ENCODE peak calls at places on chromosome 10, in seven cellular contexts. L, M, G, W, F, T and R are unnamed samples.

GRCh38 chr10:122349758-122350355 is 24.7 kb upstream of the PLEKHA1 start:
- DNase-seq in F (no peak), L (no peak), G (no peak), T (no peak), M (no peak), W (no peak), R (no peak)

GRCh38 chr10:3166496-3167290 is 5.9 kb downstream of the PITRM1 start:
- DNase-seq in M (no peak), F (no peak), L (no peak), T (no peak), W (no peak), G (no peak), R (no peak)

GRCh38 chr10:73586583-73586984 is 4.6 kb downstream of the USP54 start:
- DNase-seq in W (peak; percentile 21), M (peak; percentile 62), L (no peak), T (peak; percentile 45), F (no peak), G (no peak), R (no peak)

GRCh38 chr10:69335063-69335587 is 56.8 kb downstream of the HK1 start:
- DNase-seq in L (no peak), F (peak; percentile 72), G (peak; percentile 76), W (no peak), M (no peak), T (peak; percentile 64), R (no peak)

GRCh38 chr10:62047960-62048383 is 146.5 kb downstream of the ARID5B start:
- DNase-seq in F (no peak), L (no peak), T (no peak), M (no peak), W (no peak), G (no peak), R (no peak)

GRCh38 chr10:8146650-8147049 is 92.2 kb downstream of the GATA3 start:
- DNase-seq in L (peak; percentile 57), G (no peak), F (no peak), T (no peak), M (no peak), W (no peak), R (no peak)

GRCh38 chr10:29634764-29635625 is at the start of gene SVIL:
- DNase-seq in F (peak; percentile 64), M (peak; percentile 18), T (peak; percentile 81), L (peak; percentile 61), G (peak; percentile 73), W (no peak), R (no peak)

GRCh38 chr10:31207636-31208035 is 111.4 kb upstream of the ZEB1 start:
- DNase-seq in T (no peak), L (no peak), F (no peak), M (no peak), W (no peak), G (no peak), R (no peak)

GRCh38 chr10:46539596-46540411 is 16.7 kb downstream of the GPRIN2 start:
- DNase-seq in M (peak; percentile 27), L (no peak), W (peak; percentile 55), F (no peak), T (no peak), G (peak; percentile 32), R (no peak)

GRCh38 chr10:71285180-71285545 is 33.9 kb upstream of the SLC29A3 start:
- DNase-seq in F (no peak), W (no peak), L (peak; percentile 66), T (no peak), M (peak; percentile 48), G (no peak), R (peak; percentile 26)

GRCh38 chr10:70617798-70618568 is 15.4 kb upstream of the PRF1 start:
- DNase-seq in M (no peak), G (no peak), F (no peak), T (no peak), L (no peak), W (peak; percentile 7), R (no peak)

GRCh38 chr10:24872049-24872789 is 80.2 kb downstream of the PRTFDC1 start:
- DNase-seq in M (no peak), L (no peak), G (no peak), F (no peak), T (no peak), W (no peak), R (no peak)

GRCh38 chr10:52871191-52871843 is 98.7 kb upstream of the MBL2 start:
- DNase-seq in F (no peak), W (no peak), M (no peak), T (no peak), L (no peak), G (no peak), R (no peak)

GRCh38 chr10:11086177-11086576 is 68.5 kb downstream of the CELF2 start:
- DNase-seq in M (no peak), T (peak; percentile 65), L (no peak), F (peak; percentile 63), W (no peak), G (no peak), R (no peak)

GRCh38 chr10:31939797-31940708 is 11.4 kb upstream of the ARHGAP12 start:
- DNase-seq in F (no peak), W (no peak), M (no peak), G (no peak), L (peak; percentile 24), T (no peak), R (no peak)

GRCh38 chr10:15433850-15434537 is 62.9 kb upstream of the FAM171A1 start:
- DNase-seq in T (peak; percentile 57), L (peak; percentile 37), F (no peak), G (no peak), M (peak; percentile 40), W (peak; percentile 36), R (no peak)

GRCh38 chr10:104308439-104308903 is 29.8 kb downstream of the ITPRIP start:
- DNase-seq in M (no peak), W (no peak), G (no peak), L (no peak), T (no peak), F (no peak), R (no peak)

GRCh38 chr10:59362991-59363390 is 642 bp upstream of the FAM13C start:
- DNase-seq in T (peak; percentile 77), L (peak; percentile 30), F (peak; percentile 67), W (no peak), M (peak; percentile 65), G (peak; percentile 40), R (no peak)

GRCh38 chr10:122499491-122499941 is 38.2 kb downstream of the HTRA1 start:
- DNase-seq in G (no peak), T (peak; percentile 40), L (no peak), W (peak; percentile 21), F (peak; percentile 50), M (no peak), R (no peak)

GRCh38 chr10:71795248-71795647 is 21.9 kb upstream of the VSIR start:
- DNase-seq in T (no peak), W (no peak), L (peak; percentile 52), G (no peak), F (no peak), M (no peak), R (no peak)

GRCh38 chr10:35194906-35195305 is 68.3 kb downstream of the CREM start:
- DNase-seq in F (no peak), W (peak; percentile 21), G (no peak), T (no peak), M (no peak), L (no peak), R (no peak)

GRCh38 chr10:7984896-7985295 is 69.6 kb upstream of the GATA3 start:
- DNase-seq in G (no peak), F (no peak), T (no peak), L (no peak), M (no peak), W (no peak), R (no peak)

GRCh38 chr10:33052915-33053810 is 95.1 kb upstream of the ITGB1 start:
- DNase-seq in W (no peak), L (no peak), M (no peak), T (no peak), G (no peak), F (no peak), R (no peak)

GRCh38 chr10:110765513-110766375 is 106.0 kb upstream of the PDCD4 start:
- DNase-seq in L (no peak), M (no peak), F (no peak), T (no peak), W (no peak), G (no peak), R (no peak)

GRCh38 chr10:108352771-108353170 is 1188.3 kb upstream of the SORCS1 start:
- DNase-seq in F (no peak), M (no peak), T (no peak), L (no peak), W (no peak), G (no peak), R (no peak)

GRCh38 chr10:28135258-28135657 is 136.4 kb upstream of the ODAD2 start:
- DNase-seq in G (no peak), W (no peak), T (no peak), F (no peak), M (no peak), L (no peak), R (no peak)

GRCh38 chr10:70090951-70091350 is 38.3 kb downstream of the MACROH2A2 start:
- DNase-seq in M (no peak), G (no peak), F (no peak), T (no peak), W (no peak), L (no peak), R (no peak)

GRCh38 chr10:77940627-77941026 is 14.1 kb upstream of the DLG5 start:
- DNase-seq in T (no peak), M (no peak), L (no peak), W (no peak), F (no peak), G (no peak), R (no peak)

GRCh38 chr10:59904431-59905065 is 1.8 kb downstream of the CCDC6 start:
- DNase-seq in G (no peak), M (no peak), L (no peak), T (no peak), W (no peak), F (no peak), R (no peak)

GRCh38 chr10:106285199-106285598 is 879.3 kb downstream of the SORCS1 start:
- DNase-seq in W (no peak), T (no peak), L (no peak), F (no peak), G (no peak), M (no peak), R (no peak)

GRCh38 chr10:44344727-44345126 is 40.2 kb downstream of the CXCL12 start:
- DNase-seq in M (no peak), G (no peak), F (no peak), W (no peak), L (no peak), T (no peak), R (no peak)
- TF ChIP-seq CTCF in M (no peak), G (no peak), F (no peak), W (no peak), L (no peak), T (no peak), R (no peak)

GRCh38 chr10:5466451-5466996 is 32.8 kb downstream of the CALML5 start:
- DNase-seq in F (no peak), T (no peak), M (peak; percentile 93), G (peak; percentile 74), W (peak; percentile 68), L (peak; percentile 68), R (no peak)
- TF ChIP-seq CTCF in F (no peak), T (no peak), M (no peak), G (no peak), W (no peak), L (no peak), R (no peak)

GRCh38 chr10:21953585-21954057 is 49.9 kb downstream of the DNAJC1 start:
- DNase-seq in M (no peak), W (no peak), T (no peak), L (peak; percentile 79), G (no peak), F (no peak), R (no peak)
- TF ChIP-seq CTCF in M (peak; percentile 26), W (peak; percentile 52), T (no peak), L (peak; percentile 70), G (peak; percentile 13), F (peak; percentile 59), R (no peak)

GRCh38 chr10:44962870-44963738 is 3.5 kb downstream of the RASSF4 start:
- DNase-seq in F (no peak), W (no peak), G (peak; percentile 51), T (peak; percentile 22), L (no peak), M (no peak), R (no peak)
- TF ChIP-seq CTCF in F (peak; percentile 53), W (peak; percentile 30), G (peak; percentile 13), T (no peak), L (peak; percentile 15), M (no peak), R (no peak)